ENCODE peak calls at places on chromosomes 2 and 18, in four cellular contexts. U is bronchial epithelial cell, R is adrenal gland, W is AG04449. Z is an unnamed sample.

GRCh38 chr2:97845818-97846217 is 132.4 kb downstream of the ZAP70 start:
- DNase-seq in W (no peak), U (no peak), R (no peak), Z (no peak)

GRCh38 chr2:227767830-227768229 is 22.1 kb downstream of the SCYGR8 start:
- DNase-seq in U (no peak), R (no peak), W (no peak), Z (no peak)

GRCh38 chr2:123144082-123144481 is 881.0 kb upstream of the CNTNAP5 start:
- DNase-seq in W (no peak), U (no peak), R (no peak), Z (no peak)

GRCh38 chr2:14633031-14633430 is 514 bp downstream of the LRATD1 start:
- DNase-seq in R (no peak), W (no peak), U (no peak), Z (no peak)

GRCh38 chr2:239253264-239253663 is 147.6 kb downstream of the HDAC4 start:
- DNase-seq in W (no peak), R (no peak), U (no peak), Z (no peak)

GRCh38 chr2:178188466-178188865 is 5.8 kb upstream of the OSBPL6 start:
- DNase-seq in U (peak; percentile 63), W (no peak), R (no peak), Z (no peak)

GRCh38 chr2:72050734-72051133 is 96.9 kb downstream of the CYP26B1 start:
- DNase-seq in W (no peak), U (no peak), R (no peak), Z (no peak)

GRCh38 chr2:120060088-120060623 is 47.3 kb downstream of the EPB41L5 start:
- DNase-seq in W (no peak), R (no peak), U (no peak), Z (no peak)

GRCh38 chr2:9714630-9715214 is 83.9 kb upstream of the YWHAQ start:
- DNase-seq in R (no peak), W (no peak), U (no peak), Z (no peak)

GRCh38 chr2:225334524-225334923 is 65.0 kb upstream of the NYAP2 start:
- DNase-seq in W (no peak), U (no peak), R (no peak), Z (no peak)

GRCh38 chr2:207113403-207113802 is 52.3 kb downstream of the KLF7 start:
- DNase-seq in R (no peak), U (peak; percentile 39), W (no peak), Z (no peak)

GRCh38 chr2:187475499-187476248 is 27.6 kb upstream of the CALCRL start:
- DNase-seq in R (no peak), U (no peak), W (no peak), Z (no peak)

GRCh38 chr2:64036343-64036742 is 17.1 kb upstream of the VPS54 start:
- DNase-seq in U (peak; percentile 88), W (no peak), R (no peak), Z (no peak)

GRCh38 chr2:182715121-182715895 is 749 bp upstream of the DNAJC10 start:
- DNase-seq in R (no peak), U (peak; percentile 58), W (no peak), Z (no peak)

GRCh38 chr2:133599211-133599610 is 30.9 kb upstream of the NCKAP5 start:
- DNase-seq in W (no peak), U (no peak), R (no peak), Z (no peak)

GRCh38 chr2:101026253-101026701 is 24.2 kb downstream of the RPL31 start:
- DNase-seq in W (no peak), R (no peak), U (no peak), Z (no peak)

GRCh38 chr2:215874418-215874817 is 138.9 kb downstream of the MREG start:
- DNase-seq in U (peak; percentile 72), R (no peak), W (no peak), Z (no peak)

GRCh38 chr18:12597775-12598174 is 60.1 kb downstream of the SPIRE1 start:
- DNase-seq in R (peak; percentile 27), U (peak; percentile 80), W (peak; percentile 68), Z (no peak)

GRCh38 chr2:101558740-101559508 is 84.0 kb upstream of the RFX8 start:
- DNase-seq in W (no peak), R (no peak), U (peak; percentile 25), Z (no peak)

GRCh38 chr18:79765491-79766245 is 32.1 kb upstream of the KCNG2 start:
- DNase-seq in R (no peak), W (no peak), U (no peak), Z (no peak)

DNA sequence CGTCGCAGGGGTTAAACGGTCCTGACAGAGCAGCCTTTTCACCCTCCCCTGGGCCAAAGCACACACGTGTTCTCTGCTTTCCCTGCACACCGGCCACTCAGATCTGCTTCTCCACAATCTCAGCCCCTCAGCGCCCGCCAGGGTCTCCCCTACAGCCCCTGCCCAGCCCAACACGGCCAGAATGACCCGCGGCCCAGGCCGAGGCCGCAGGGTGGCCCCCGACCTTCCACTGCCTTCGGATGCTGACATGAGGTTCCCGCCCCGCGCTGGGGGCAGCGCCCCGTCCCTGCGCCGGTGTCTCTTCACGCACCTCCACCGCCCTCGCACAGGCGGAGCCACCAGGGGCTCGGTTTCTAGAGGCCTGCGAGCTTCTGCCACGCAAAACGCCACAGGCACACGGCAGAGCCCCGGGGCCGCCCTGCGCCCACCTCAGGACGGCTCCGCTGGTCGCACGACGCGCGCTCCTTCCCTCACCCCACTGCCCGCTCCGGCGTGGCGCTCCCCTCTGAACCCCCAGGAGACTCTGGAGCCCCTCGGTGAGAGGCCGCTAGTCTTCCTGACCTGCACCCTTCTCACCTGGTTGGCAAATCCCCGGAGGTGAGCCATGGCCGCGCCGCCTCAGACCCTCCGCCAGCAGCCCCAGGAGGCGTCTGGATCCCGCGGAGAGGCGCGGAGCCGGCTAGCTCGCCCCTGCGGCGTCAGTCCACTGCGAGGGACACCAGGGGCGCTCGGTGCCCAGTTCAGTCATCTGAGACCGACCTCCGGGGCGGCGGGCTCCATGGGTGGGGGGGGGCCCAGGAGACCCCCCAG is 749 bp downstream of the STK25 start:
- DNase-seq in R (peak; percentile 49), U (peak; percentile 10), W (no peak), Z (peak; percentile 75)
- TF ChIP-seq CTCF in R (no peak), U (peak; percentile 20), W (peak; percentile 40), Z (no peak)

DNA sequence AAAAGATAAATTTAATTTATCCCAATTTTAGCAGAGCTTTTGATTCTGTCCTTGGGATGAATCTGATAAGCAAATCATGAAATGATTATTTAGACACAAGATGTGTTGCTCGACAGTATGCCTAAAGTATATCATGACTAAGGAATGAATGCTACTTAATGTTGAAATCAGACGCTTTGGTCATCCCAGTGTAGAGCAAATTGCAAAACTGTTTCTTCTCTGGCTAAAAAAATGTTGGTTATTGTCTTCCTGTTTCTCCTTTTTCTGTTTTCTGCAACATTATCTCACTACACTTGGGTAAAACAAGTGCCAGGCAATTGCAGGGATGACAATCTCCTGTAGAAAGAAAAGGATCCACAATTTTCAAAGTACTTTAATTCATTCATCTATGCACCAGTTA is 66.4 kb downstream of the BABAM2 start:
- DNase-seq in R (no peak), U (peak; percentile 76), W (peak; percentile 40), Z (no peak)
- TF ChIP-seq CTCF in R (no peak), U (no peak), W (no peak), Z (no peak)

GRCh38 chr2:65353046-65353445 is 79.4 kb downstream of the SPRED2 start:
- DNase-seq in R (no peak), W (no peak), U (no peak), Z (no peak)
- TF ChIP-seq CTCF in R (no peak), W (no peak), U (no peak), Z (peak; percentile 22)

GRCh38 chr2:112646102-112646719 is 472 bp downstream of the SLC20A1 start:
- DNase-seq in U (no peak), W (no peak), R (no peak), Z (no peak)
- TF ChIP-seq CTCF in U (no peak), W (no peak), R (no peak), Z (no peak)

GRCh38 chr18:36402765-36403396 is 105.4 kb downstream of the FHOD3 start:
- DNase-seq in U (no peak), W (no peak), R (peak; percentile 85), Z (no peak)
- TF ChIP-seq CTCF in U (no peak), W (no peak), R (no peak), Z (no peak)

GRCh38 chr2:44934024-44934423 is 7.5 kb upstream of the SIX3 start:
- DNase-seq in U (no peak), W (no peak), R (no peak), Z (no peak)

GRCh38 chr2:44933434-44933951 is 8.0 kb upstream of the SIX3 start:
- DNase-seq in U (no peak), W (no peak), R (no peak), Z (no peak)

GRCh38 chr2:44935854-44936185 is 5.7 kb upstream of the SIX3 start:
- DNase-seq in U (no peak), R (no peak), W (no peak), Z (no peak)

GRCh38 chr2:44934962-44935853 is 6.3 kb upstream of the SIX3 start:
- DNase-seq in W (no peak), U (no peak), R (no peak), Z (no peak)

DNA sequence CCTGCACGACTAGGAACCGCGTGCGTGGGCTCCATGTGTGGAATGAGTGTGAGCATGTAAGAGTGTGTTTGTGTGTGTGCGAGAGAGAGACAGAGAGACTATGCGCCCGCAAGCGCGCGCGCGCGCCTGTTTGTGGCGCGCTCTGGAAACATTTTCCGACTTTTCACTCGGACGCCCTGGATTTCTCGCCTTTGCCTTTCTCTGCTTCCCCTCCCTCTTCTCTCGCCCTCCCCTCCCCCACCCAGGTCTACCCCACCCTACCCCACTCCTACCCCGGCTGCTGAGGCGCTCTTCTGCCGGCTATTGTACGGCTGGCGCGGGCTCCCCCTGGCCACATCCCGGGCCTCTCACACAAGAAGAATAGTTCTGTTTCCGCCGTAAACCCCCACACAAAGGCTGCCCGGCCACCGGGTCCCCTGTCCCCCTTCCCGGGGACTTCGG is 7.0 kb upstream of the SIX3 start:
- DNase-seq in W (no peak), U (no peak), R (no peak), Z (no peak)
- TF ChIP-seq CTCF in W (no peak), U (no peak), R (no peak), Z (no peak)

GRCh38 chr18:65938592-65939372 is 188.0 kb downstream of the CDH7 start:
- DNase-seq in R (peak; percentile 20), U (peak; percentile 86), W (no peak), Z (peak; percentile 21)
- TF ChIP-seq CTCF in R (no peak), U (peak; percentile 73), W (no peak), Z (peak; percentile 27)

DNA sequence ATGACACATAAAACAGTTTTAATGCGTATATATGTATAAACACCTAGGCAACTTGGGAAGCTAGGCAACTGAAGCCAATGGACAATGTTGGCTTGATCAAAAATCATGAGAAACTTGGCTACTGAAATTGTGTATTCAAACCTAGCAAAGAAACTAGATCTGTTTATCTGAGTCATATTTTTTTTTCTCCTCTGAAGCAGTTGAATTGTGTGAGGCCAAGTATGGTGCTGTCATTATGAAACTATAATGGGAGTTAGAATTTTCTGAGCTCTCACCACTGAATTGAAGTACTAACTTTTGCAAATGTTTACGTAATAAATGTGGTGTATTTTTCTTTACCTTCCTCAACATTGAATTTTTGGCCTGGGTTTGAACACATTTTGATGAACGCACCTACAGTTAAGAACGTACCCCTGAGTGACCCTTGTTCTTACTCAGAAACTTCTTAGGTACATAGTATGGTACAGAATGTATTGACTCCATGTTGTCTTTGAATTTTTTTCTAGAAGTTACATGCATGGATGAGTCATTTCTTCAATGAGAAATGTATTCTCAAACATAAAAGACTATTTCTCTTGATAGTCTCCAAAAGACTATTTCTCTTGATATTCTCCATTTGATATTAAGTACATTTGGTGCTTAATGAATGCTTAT is 23.8 kb downstream of the CD28 start:
- DNase-seq in U (peak; percentile 43), R (no peak), W (no peak), Z (no peak)
- TF ChIP-seq CTCF in U (no peak), R (no peak), W (no peak), Z (no peak)

GRCh38 chr18:63890950-63891304 is 3.4 kb downstream of the SERPINB2 start:
- DNase-seq in W (no peak), R (no peak), U (peak; percentile 42), Z (peak; percentile 31)
- TF ChIP-seq CTCF in W (no peak), R (no peak), U (no peak), Z (peak; percentile 51)

Z was measured in D721Med.